ENCODE peak calls at places on chromosomes 11 and 22, in eight cellular contexts. One of them, this sample, is unnamed.

GRCh38 chr11:27456140-27456801 is 16.3 kb downstream of the LGR4 start:
- DNase-seq in suprapubic skin: no peak
- DNase-seq in sigmoid colon: no peak
- DNase-seq in A549: no peak
- DNase-seq in esophagus muscularis mucosa: no peak
- DNase-seq in body of pancreas: no peak
- DNase-seq in uterus: no peak
- DNase-seq in IMR-90: peak; percentile 50
- DNase-seq in this sample: no peak

GRCh38 chr22:48811885-48812284 is 1015.8 kb downstream of the BRD1 start:
- DNase-seq in sigmoid colon: no peak
- DNase-seq in IMR-90: no peak
- DNase-seq in esophagus muscularis mucosa: no peak
- DNase-seq in suprapubic skin: no peak
- DNase-seq in A549: no peak
- DNase-seq in uterus: no peak
- DNase-seq in body of pancreas: no peak
- DNase-seq in this sample: no peak

GRCh38 chr11:16091862-16092261 is 264.5 kb downstream of the SOX6 start:
- DNase-seq in suprapubic skin: no peak
- DNase-seq in IMR-90: peak; percentile 16
- DNase-seq in body of pancreas: no peak
- DNase-seq in esophagus muscularis mucosa: no peak
- DNase-seq in A549: no peak
- DNase-seq in uterus: no peak
- DNase-seq in sigmoid colon: no peak
- DNase-seq in this sample: no peak

GRCh38 chr22:20054485-20054884 is 25.6 kb upstream of the DGCR8 start:
- DNase-seq in A549: no peak
- DNase-seq in IMR-90: no peak
- DNase-seq in suprapubic skin: no peak
- DNase-seq in body of pancreas: no peak
- DNase-seq in sigmoid colon: no peak
- DNase-seq in esophagus muscularis mucosa: no peak
- DNase-seq in uterus: no peak
- DNase-seq in this sample: no peak

GRCh38 chr22:37601540-37602442 is 6.8 kb upstream of the GGA1 start:
- DNase-seq in A549: no peak
- DNase-seq in IMR-90: peak; percentile 33
- DNase-seq in suprapubic skin: no peak
- DNase-seq in uterus: no peak
- DNase-seq in esophagus muscularis mucosa: no peak
- DNase-seq in sigmoid colon: no peak
- DNase-seq in body of pancreas: peak; percentile 82
- DNase-seq in this sample: peak; percentile 69

GRCh38 chr22:41787331-41787730 is 13.1 kb upstream of the CCDC134 start:
- DNase-seq in body of pancreas: no peak
- DNase-seq in esophagus muscularis mucosa: no peak
- DNase-seq in IMR-90: no peak
- DNase-seq in sigmoid colon: no peak
- DNase-seq in uterus: no peak
- DNase-seq in A549: no peak
- DNase-seq in suprapubic skin: no peak
- DNase-seq in this sample: no peak

GRCh38 chr11:59247535-59248227 is 35.0 kb upstream of the MPEG1 start:
- DNase-seq in suprapubic skin: no peak
- DNase-seq in body of pancreas: no peak
- DNase-seq in uterus: no peak
- DNase-seq in A549: no peak
- DNase-seq in sigmoid colon: no peak
- DNase-seq in esophagus muscularis mucosa: no peak
- DNase-seq in IMR-90: peak; percentile 7
- DNase-seq in this sample: no peak

GRCh38 chr11:130068986-130069683 is 559 bp upstream of the APLP2 start:
- DNase-seq in sigmoid colon: peak; percentile 95
- DNase-seq in esophagus muscularis mucosa: peak; percentile 94
- DNase-seq in A549: peak; percentile 47
- DNase-seq in IMR-90: peak; percentile 80
- DNase-seq in uterus: peak; percentile 91
- DNase-seq in suprapubic skin: peak; percentile 89
- DNase-seq in body of pancreas: no peak
- DNase-seq in this sample: peak; percentile 75

GRCh38 chr22:35629406-35630234 is 12.5 kb upstream of the MB start:
- DNase-seq in esophagus muscularis mucosa: peak; percentile 94
- DNase-seq in uterus: peak; percentile 94
- DNase-seq in IMR-90: peak; percentile 98
- DNase-seq in body of pancreas: peak; percentile 38
- DNase-seq in A549: peak; percentile 84
- DNase-seq in suprapubic skin: peak; percentile 86
- DNase-seq in sigmoid colon: peak; percentile 91
- DNase-seq in this sample: peak; percentile 60

GRCh38 chr11:75293903-75294302 is 53.3 kb downstream of the TPBGL start:
- DNase-seq in sigmoid colon: no peak
- DNase-seq in uterus: no peak
- DNase-seq in suprapubic skin: no peak
- DNase-seq in esophagus muscularis mucosa: no peak
- DNase-seq in body of pancreas: no peak
- DNase-seq in IMR-90: no peak
- DNase-seq in A549: no peak
- DNase-seq in this sample: no peak

GRCh38 chr11:124068711-124069110 is 27.6 kb upstream of the OR10G7 start:
- DNase-seq in A549: no peak
- DNase-seq in body of pancreas: no peak
- DNase-seq in esophagus muscularis mucosa: no peak
- DNase-seq in sigmoid colon: no peak
- DNase-seq in suprapubic skin: no peak
- DNase-seq in uterus: no peak
- DNase-seq in IMR-90: no peak
- DNase-seq in this sample: no peak

GRCh38 chr11:794013-794765 is 3.9 kb downstream of the SLC25A22 start:
- DNase-seq in esophagus muscularis mucosa: no peak
- DNase-seq in uterus: no peak
- DNase-seq in suprapubic skin: no peak
- DNase-seq in A549: no peak
- DNase-seq in body of pancreas: no peak
- DNase-seq in sigmoid colon: no peak
- DNase-seq in IMR-90: no peak
- DNase-seq in this sample: no peak

GRCh38 chr11:74008373-74009229 is at the start of gene UCP3:
- DNase-seq in uterus: no peak
- DNase-seq in suprapubic skin: no peak
- DNase-seq in sigmoid colon: peak; percentile 45
- DNase-seq in IMR-90: no peak
- DNase-seq in body of pancreas: no peak
- DNase-seq in esophagus muscularis mucosa: no peak
- DNase-seq in A549: no peak
- DNase-seq in this sample: no peak

GRCh38 chr22:37048133-37048532 is 3.4 kb upstream of the KCTD17 start:
- DNase-seq in body of pancreas: no peak
- DNase-seq in suprapubic skin: no peak
- DNase-seq in IMR-90: peak; percentile 31
- DNase-seq in esophagus muscularis mucosa: no peak
- DNase-seq in sigmoid colon: no peak
- DNase-seq in uterus: no peak
- DNase-seq in A549: no peak
- DNase-seq in this sample: no peak

GRCh38 chr11:76661306-76661751 is 9.2 kb downstream of the LRRC32 start:
- DNase-seq in IMR-90: no peak
- DNase-seq in esophagus muscularis mucosa: no peak
- DNase-seq in body of pancreas: no peak
- DNase-seq in A549: no peak
- DNase-seq in uterus: no peak
- DNase-seq in sigmoid colon: peak; percentile 55
- DNase-seq in suprapubic skin: peak; percentile 51
- DNase-seq in this sample: peak; percentile 7

GRCh38 chr11:82906236-82906635 is 4.7 kb downstream of the DDIAS start:
- DNase-seq in body of pancreas: no peak
- DNase-seq in esophagus muscularis mucosa: no peak
- DNase-seq in uterus: no peak
- DNase-seq in IMR-90: peak; percentile 43
- DNase-seq in sigmoid colon: no peak
- DNase-seq in A549: no peak
- DNase-seq in suprapubic skin: no peak
- DNase-seq in this sample: no peak

GRCh38 chr22:50048836-50049235 is 9.3 kb downstream of the TTLL8 start:
- DNase-seq in A549: no peak
- DNase-seq in suprapubic skin: no peak
- DNase-seq in uterus: no peak
- DNase-seq in IMR-90: no peak
- DNase-seq in esophagus muscularis mucosa: no peak
- DNase-seq in sigmoid colon: no peak
- DNase-seq in body of pancreas: no peak
- DNase-seq in this sample: no peak

GRCh38 chr11:41665633-41666032 is 206.2 kb upstream of the LRRC4C start:
- DNase-seq in body of pancreas: no peak
- DNase-seq in A549: no peak
- DNase-seq in esophagus muscularis mucosa: no peak
- DNase-seq in uterus: no peak
- DNase-seq in suprapubic skin: no peak
- DNase-seq in sigmoid colon: no peak
- DNase-seq in IMR-90: no peak
- DNase-seq in this sample: no peak

GRCh38 chr11:41660585-41660984 is 201.1 kb upstream of the LRRC4C start:
- DNase-seq in IMR-90: no peak
- DNase-seq in uterus: no peak
- DNase-seq in A549: no peak
- DNase-seq in body of pancreas: no peak
- DNase-seq in esophagus muscularis mucosa: no peak
- DNase-seq in sigmoid colon: no peak
- DNase-seq in suprapubic skin: no peak
- DNase-seq in this sample: no peak

DNA sequence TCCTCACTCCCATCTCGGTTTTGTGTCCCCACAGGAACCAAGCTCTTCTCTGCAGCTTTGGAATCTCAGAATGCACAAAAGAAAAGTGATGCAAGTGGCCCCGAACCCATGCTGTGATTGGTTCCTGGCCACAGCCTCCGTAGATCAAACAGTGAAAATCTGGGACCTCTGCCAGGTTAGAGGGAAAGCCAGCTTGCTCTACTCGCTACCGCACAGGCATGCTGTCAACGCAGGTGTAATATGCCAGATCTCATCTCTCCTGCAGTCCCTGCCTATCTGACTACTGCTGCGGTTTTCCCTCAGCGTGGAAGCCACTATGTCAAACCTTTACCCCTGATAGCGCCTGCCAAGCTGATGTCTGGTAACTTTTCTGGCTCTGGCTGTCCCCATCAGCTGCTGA is 200.5 kb upstream of the LRRC4C start:
- DNase-seq in sigmoid colon: no peak
- DNase-seq in suprapubic skin: no peak
- DNase-seq in body of pancreas: no peak
- DNase-seq in uterus: no peak
- DNase-seq in esophagus muscularis mucosa: no peak
- DNase-seq in A549: no peak
- DNase-seq in IMR-90: no peak
- DNase-seq in this sample: no peak
- H3K9me3 ChIP-seq in sigmoid colon: peaks cover 4% of the 10 kb centered on the region
- H3K9me3 ChIP-seq in suprapubic skin: no peaks in the 10 kb centered on the region
- H3K9me3 ChIP-seq in body of pancreas: no peaks in the 10 kb centered on the region
- H3K9me3 ChIP-seq in uterus: no peaks in the 10 kb centered on the region
- H3K9me3 ChIP-seq in esophagus muscularis mucosa: no peaks in the 10 kb centered on the region
- H3K9me3 ChIP-seq in A549: no peaks in the 10 kb centered on the region
- H3K9me3 ChIP-seq in IMR-90: peaks cover 8% of the 10 kb centered on the region
- H3K9me3 ChIP-seq in this sample: no peaks in the 10 kb centered on the region

GRCh38 chr11:68890490-68891231 is 13.0 kb downstream of the MRPL21 start:
- DNase-seq in body of pancreas: peak; percentile 48
- DNase-seq in A549: no peak
- DNase-seq in IMR-90: peak; percentile 64
- DNase-seq in uterus: peak; percentile 73
- DNase-seq in esophagus muscularis mucosa: peak; percentile 93
- DNase-seq in suprapubic skin: peak; percentile 94
- DNase-seq in sigmoid colon: peak; percentile 92
- DNase-seq in this sample: peak; percentile 28
- TF ChIP-seq POLR2A in body of pancreas: no peak
- TF ChIP-seq POLR2A in A549: no peak
- TF ChIP-seq POLR2A in IMR-90: no peak
- TF ChIP-seq POLR2A in uterus: no peak
- TF ChIP-seq POLR2A in esophagus muscularis mucosa: no peak
- TF ChIP-seq POLR2A in suprapubic skin: no peak
- TF ChIP-seq POLR2A in sigmoid colon: no peak
- TF ChIP-seq POLR2A in this sample: no peak

GRCh38 chr11:45180888-45181594 is 34.6 kb downstream of the PRDM11 start:
- DNase-seq in suprapubic skin: no peak
- DNase-seq in body of pancreas: peak; percentile 66
- DNase-seq in sigmoid colon: peak; percentile 88
- DNase-seq in IMR-90: peak; percentile 41
- DNase-seq in esophagus muscularis mucosa: no peak
- DNase-seq in uterus: peak; percentile 77
- DNase-seq in A549: peak; percentile 89
- DNase-seq in this sample: peak; percentile 76

GRCh38 chr11:45180158-45180887 is 33.9 kb downstream of the PRDM11 start:
- DNase-seq in uterus: peak; percentile 53
- DNase-seq in IMR-90: no peak
- DNase-seq in body of pancreas: peak; percentile 69
- DNase-seq in esophagus muscularis mucosa: no peak
- DNase-seq in A549: peak; percentile 76
- DNase-seq in suprapubic skin: no peak
- DNase-seq in sigmoid colon: peak; percentile 82
- DNase-seq in this sample: peak; percentile 73

GRCh38 chr11:45178223-45178622 is 31.8 kb downstream of the PRDM11 start:
- DNase-seq in uterus: no peak
- DNase-seq in body of pancreas: no peak
- DNase-seq in A549: no peak
- DNase-seq in IMR-90: no peak
- DNase-seq in suprapubic skin: no peak
- DNase-seq in sigmoid colon: no peak
- DNase-seq in esophagus muscularis mucosa: no peak
- DNase-seq in this sample: no peak

GRCh38 chr11:45178890-45179663 is 32.6 kb downstream of the PRDM11 start:
- DNase-seq in IMR-90: peak; percentile 71
- DNase-seq in A549: no peak
- DNase-seq in sigmoid colon: no peak
- DNase-seq in esophagus muscularis mucosa: no peak
- DNase-seq in uterus: no peak
- DNase-seq in body of pancreas: no peak
- DNase-seq in suprapubic skin: no peak
- DNase-seq in this sample: no peak

DNA sequence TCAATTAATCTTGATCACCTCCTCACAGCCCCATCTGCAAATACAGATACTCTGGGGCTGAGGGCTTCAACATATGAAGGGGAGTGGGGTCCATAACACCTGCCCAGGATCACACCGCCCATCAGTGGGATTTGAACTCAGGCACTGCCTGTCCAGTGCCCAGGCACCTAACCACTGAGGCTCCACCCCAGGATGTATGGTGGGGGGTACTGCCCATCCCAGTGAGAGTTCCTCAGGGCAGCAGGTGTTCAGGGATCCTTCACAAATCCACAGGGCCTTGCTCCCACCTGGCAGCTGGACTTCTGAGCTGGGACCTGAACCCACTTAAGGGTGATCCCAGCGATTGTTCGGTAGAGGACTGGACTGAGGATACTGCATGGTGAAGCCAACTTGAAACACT is 33.2 kb downstream of the PRDM11 start:
- DNase-seq in uterus: no peak
- DNase-seq in esophagus muscularis mucosa: no peak
- DNase-seq in sigmoid colon: peak; percentile 61
- DNase-seq in body of pancreas: no peak
- DNase-seq in A549: no peak
- DNase-seq in IMR-90: no peak
- DNase-seq in suprapubic skin: no peak
- DNase-seq in this sample: no peak
- H3K9me3 ChIP-seq in uterus: no peaks in the 10 kb centered on the region
- H3K9me3 ChIP-seq in esophagus muscularis mucosa: no peaks in the 10 kb centered on the region
- H3K9me3 ChIP-seq in sigmoid colon: no peaks in the 10 kb centered on the region
- H3K9me3 ChIP-seq in body of pancreas: no peaks in the 10 kb centered on the region
- H3K9me3 ChIP-seq in A549: no peaks in the 10 kb centered on the region
- H3K9me3 ChIP-seq in IMR-90: no peaks in the 10 kb centered on the region
- H3K9me3 ChIP-seq in suprapubic skin: no peaks in the 10 kb centered on the region
- H3K9me3 ChIP-seq in this sample: no peaks in the 10 kb centered on the region

GRCh38 chr22:45671783-45672563 is at the start of gene ATXN10:
- DNase-seq in sigmoid colon: peak; percentile 78
- DNase-seq in body of pancreas: peak; percentile 62
- DNase-seq in suprapubic skin: peak; percentile 71
- DNase-seq in IMR-90: peak; percentile 65
- DNase-seq in A549: peak; percentile 38
- DNase-seq in esophagus muscularis mucosa: no peak
- DNase-seq in uterus: peak; percentile 56
- DNase-seq in this sample: peak; percentile 56
- TF ChIP-seq POLR2A in sigmoid colon: no peak
- TF ChIP-seq POLR2A in body of pancreas: peak; percentile 53
- TF ChIP-seq POLR2A in suprapubic skin: no peak
- TF ChIP-seq POLR2A in IMR-90: peak; percentile 79
- TF ChIP-seq POLR2A in A549: peak; percentile 49
- TF ChIP-seq POLR2A in esophagus muscularis mucosa: no peak
- TF ChIP-seq POLR2A in uterus: no peak
- TF ChIP-seq POLR2A in this sample: peak; percentile 41

This sample was measured in transverse colon.